ENCODE peak calls at places on chromosomes 12 and 14, in six cellular contexts. G is cardiac muscle cell, X is MM.1S, V is A549, O is SK-N-MC, B is psoas muscle. D is an unnamed sample. For H3K9me3, the result is how much of the 10 kb centered on the place peaks cover.

GRCh38 chr14:44657153-44657552 is 150.1 kb upstream of the FSCB start:
- DNase-seq in X (no peak), G (no peak), V (no peak), B (no peak), O (no peak), D (no peak)

GRCh38 chr14:31420013-31420318 is 384 bp downstream of the HEATR5A start:
- DNase-seq in V (peak), B (peak), O (no peak), G (peak), X (peak), D (peak)

GRCh38 chr14:70827366-70828151 is 18.2 kb upstream of the MAP3K9 start:
- DNase-seq in X (no peak), G (no peak), V (no peak), O (no peak), B (no peak), D (peak)

GRCh38 chr12:79690156-79690605 is 583 bp downstream of the PAWR start:
- DNase-seq in V (peak), B (no peak), O (no peak), G (peak), X (peak), D (peak)

GRCh38 chr12:26280869-26281268 is 85.5 kb downstream of the SSPN start:
- DNase-seq in G (no peak), O (no peak), B (no peak), X (no peak), V (no peak), D (no peak)

GRCh38 chr12:122293081-122293480 is 26.8 kb upstream of the VPS33A start:
- DNase-seq in B (no peak), V (no peak), O (no peak), X (peak), G (no peak), D (no peak)

GRCh38 chr12:108567388-108567787 is 5.0 kb downstream of the ISCU start:
- DNase-seq in O (no peak), V (no peak), B (no peak), X (no peak), G (no peak), D (no peak)

GRCh38 chr14:92677087-92677668 is 71.2 kb downstream of the LGMN start:
- DNase-seq in G (no peak), V (no peak), O (no peak), X (no peak), B (no peak), D (peak)

GRCh38 chr12:20716037-20716436 is 20.9 kb downstream of the SLCO1C1 start:
- DNase-seq in G (peak), X (peak), B (no peak), V (peak), O (no peak), D (no peak)

GRCh38 chr14:20327005-20327869 is 5.8 kb downstream of the CCNB1IP1 start:
- DNase-seq in X (peak), G (peak), O (no peak), B (no peak), V (peak), D (no peak)
- H3K27ac ChIP-seq in X (no peak), G (peak), O (peak), B (no peak), V (no peak), D (no peak)

DNA sequence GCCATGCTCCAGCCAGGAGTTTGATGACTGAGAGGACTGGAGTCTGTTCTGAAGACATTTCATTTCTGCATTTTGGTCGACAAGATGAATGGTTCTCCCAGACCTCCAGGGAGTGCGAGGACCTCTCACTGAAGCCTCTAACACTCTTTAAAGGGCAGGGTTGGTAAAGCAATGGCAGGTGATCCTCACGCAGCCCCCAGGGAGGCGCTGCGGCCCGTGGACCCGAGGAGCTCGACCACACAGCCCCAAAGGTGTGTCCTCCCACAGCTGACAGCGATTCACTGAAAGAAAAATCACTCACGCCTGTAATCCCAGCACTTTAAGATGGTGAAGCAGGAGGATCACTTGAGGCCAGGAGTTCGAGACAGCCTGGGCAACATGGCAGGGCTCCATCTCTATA is 183.8 kb upstream of the SFSWAP start:
- DNase-seq in X (no peak), O (no peak), B (no peak), V (no peak), G (no peak), D (no peak)
- H3K9me3 ChIP-seq in X (under half), O (under half), B (under half), V (under half), G (under half), D (under half)

GRCh38 chr14:34460295-34460694 is 1.7 kb downstream of the SPTSSA start:
- DNase-seq in G (no peak), B (no peak), X (no peak), V (no peak), O (no peak), D (no peak)
- H3K4me3 ChIP-seq in G (peak), B (peak), X (no peak), V (peak), O (peak), D (no peak)

DNA sequence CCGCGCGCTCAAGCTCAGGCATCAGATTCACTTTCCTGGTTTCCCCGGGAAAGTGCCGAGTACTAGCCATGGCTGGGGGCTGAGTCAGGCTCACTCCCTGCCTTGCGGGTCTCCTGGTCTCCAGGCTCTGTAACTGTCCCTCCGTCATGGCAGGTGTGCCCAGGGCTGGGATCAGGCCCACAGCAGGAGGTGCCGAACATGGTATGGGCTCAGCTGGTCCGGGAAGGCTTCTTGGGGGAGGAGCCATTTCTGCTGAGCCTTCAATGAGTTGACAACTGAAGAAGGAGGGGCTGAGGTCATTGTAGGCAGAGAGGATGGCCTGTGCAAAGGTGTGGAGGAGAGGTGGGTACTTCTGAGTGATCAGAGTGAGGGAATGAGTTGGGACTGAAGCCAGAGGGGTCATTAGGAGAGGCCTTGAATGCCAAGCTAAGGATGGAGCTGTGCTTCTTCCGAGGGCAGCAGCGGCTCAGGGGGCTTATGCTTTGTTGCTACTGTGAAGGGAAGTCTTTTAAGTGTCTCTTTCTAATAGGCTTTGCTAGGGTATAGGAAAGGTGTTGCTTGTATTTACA is 769 bp downstream of the EXOC3L4 start:
- DNase-seq in G (no peak), B (no peak), O (no peak), V (no peak), X (no peak), D (peak)
- H3K27ac ChIP-seq in G (no peak), B (no peak), O (no peak), V (no peak), X (no peak), D (peak)

GRCh38 chr12:132949936-132950837 is 5.9 kb downstream of the ZNF605 start:
- DNase-seq in B (no peak), V (no peak), X (no peak), O (no peak), G (no peak), D (peak)

GRCh38 chr12:132948146-132949066 is 7.7 kb downstream of the ZNF605 start:
- DNase-seq in X (no peak), B (no peak), O (no peak), G (no peak), V (no peak), D (no peak)

GRCh38 chr12:132945806-132946506 is 10.2 kb downstream of the ZNF605 start:
- DNase-seq in X (no peak), V (no peak), G (no peak), O (no peak), B (no peak), D (no peak)

GRCh38 chr12:132942611-132943010 is 13.5 kb downstream of the ZNF605 start:
- DNase-seq in V (no peak), O (no peak), B (no peak), G (no peak), X (no peak), D (no peak)

GRCh38 chr12:132946507-132946820 is 9.6 kb downstream of the ZNF605 start:
- DNase-seq in G (no peak), O (no peak), B (no peak), X (no peak), V (no peak), D (no peak)
- H3K9me3 ChIP-seq in G (under half), O (under half), B (half or more), X (under half), V (half or more), D (under half)

D was measured in Peyer's patch.